ENCODE peak calls at places on chromosomes 16 and 17, in four cellular contexts. S is COLO829, L is heart left ventricle, O is B cell. Z is an unnamed sample.

GRCh38 chr16:86757704-86758040 is 179.3 kb downstream of the FOXL1 start:
- DNase-seq in S (no peak), L (no peak), O (no peak), Z (no peak)

GRCh38 chr17:36936455-36936934 is 780 bp upstream of the LHX1 start:
- DNase-seq in S (no peak), L (no peak), O (peak), Z (no peak)

GRCh38 chr17:2262146-2262587 is 41.4 kb downstream of the SMG6 start:
- DNase-seq in S (no peak), L (no peak), O (no peak), Z (no peak)

GRCh38 chr17:79035686-79036085 is 11.7 kb downstream of the C1QTNF1 start:
- DNase-seq in S (no peak), L (no peak), O (no peak), Z (no peak)

GRCh38 chr17:15350777-15351486 is 9.5 kb upstream of the TEKT3 start:
- DNase-seq in S (no peak), L (no peak), O (no peak), Z (no peak)

GRCh38 chr16:57146735-57147134 is 39.1 kb downstream of the PSME3IP1 start:
- DNase-seq in S (no peak), L (no peak), O (no peak), Z (no peak)

GRCh38 chr16:57807252-57807967 is 5.1 kb upstream of the KIFC3 start:
- DNase-seq in S (no peak), L (no peak), O (no peak), Z (no peak)

GRCh38 chr17:80720624-80721577 is 176.3 kb downstream of the RPTOR start:
- DNase-seq in S (no peak), L (no peak), O (no peak), Z (peak)

GRCh38 chr17:76515291-76515949 is 14.2 kb upstream of the RHBDF2 start:
- DNase-seq in S (no peak), L (peak), O (peak), Z (peak)

GRCh38 chr16:29738514-29738913 is 7.3 kb downstream of the C16orf54 start:
- DNase-seq in S (no peak), L (no peak), O (peak), Z (peak)

GRCh38 chr16:57578521-57579360 is 36.3 kb downstream of the ADGRG5 start:
- DNase-seq in S (no peak), L (no peak), O (no peak), Z (no peak)

GRCh38 chr17:77831497-77832179 is 126.9 kb upstream of the TNRC6C start:
- DNase-seq in S (no peak), L (no peak), O (no peak), Z (no peak)

GRCh38 chr16:84043486-84044107 is 1.0 kb upstream of the SLC38A8 start:
- DNase-seq in S (no peak), L (peak), O (no peak), Z (no peak)

GRCh38 chr16:57998484-57998883 is 2.0 kb downstream of the ZNF319 start:
- DNase-seq in S (no peak), L (peak), O (no peak), Z (peak)

GRCh38 chr16:87645802-87646201 is 43.5 kb downstream of the JPH3 start:
- DNase-seq in S (no peak), L (no peak), O (no peak), Z (no peak)

GRCh38 chr16:68069511-68070248 is 15.5 kb upstream of the NFATC3 start:
- DNase-seq in S (no peak), L (peak), O (no peak), Z (no peak)

GRCh38 chr17:5115673-5116651 is at the start of gene USP6:
- DNase-seq in S (no peak), L (no peak), O (peak), Z (peak)

GRCh38 chr17:48439875-48440505 is 10.0 kb upstream of the SKAP1 start:
- DNase-seq in S (no peak), L (no peak), O (no peak), Z (peak)

GRCh38 chr17:56754523-56755208 is 79.1 kb downstream of the C17orf67 start:
- DNase-seq in S (peak), L (no peak), O (no peak), Z (no peak)

GRCh38 chr17:34598161-34598776 is 18.9 kb downstream of the TMEM132E start:
- DNase-seq in S (peak), L (no peak), O (no peak), Z (no peak)

GRCh38 chr17:15496735-15497134 is 29.3 kb upstream of the CDRT4 start:
- DNase-seq in S (no peak), L (no peak), O (no peak), Z (no peak)

GRCh38 chr16:11560701-11561439 is 25.8 kb downstream of the LITAF start:
- DNase-seq in S (no peak), L (no peak), O (peak), Z (peak)

GRCh38 chr17:65850486-65850885 is 289.0 kb upstream of the AXIN2 start:
- DNase-seq in S (no peak), L (no peak), O (no peak), Z (no peak)

GRCh38 chr17:19755821-19756510 is 7.9 kb upstream of the ALDH3A1 start:
- DNase-seq in S (no peak), L (no peak), O (peak), Z (no peak)

GRCh38 chr17:3860939-3861338 is 14.9 kb upstream of the NCBP3 start:
- DNase-seq in S (no peak), L (no peak), O (no peak), Z (no peak)

GRCh38 chr17:14745122-14745521 is 444.2 kb downstream of the HS3ST3B1 start:
- DNase-seq in S (no peak), L (no peak), O (no peak), Z (no peak)

GRCh38 chr17:1067282-1067956 is 70.5 kb downstream of the TIMM22 start:
- DNase-seq in S (no peak), L (peak), O (no peak), Z (no peak)

GRCh38 chr16:11327277-11328171 is 17.7 kb upstream of the RMI2 start:
- DNase-seq in S (no peak), L (peak), O (peak), Z (no peak)

GRCh38 chr17:77316191-77316641 is 175.4 kb downstream of the SEC14L1 start:
- DNase-seq in S (no peak), L (peak), O (no peak), Z (no peak)

GRCh38 chr17:79931517-79932309 is 92.5 kb upstream of the CBX4 start:
- DNase-seq in S (no peak), L (no peak), O (peak), Z (peak)

GRCh38 chr16:89072216-89073130 is 21.2 kb upstream of the ACSF3 start:
- DNase-seq in S (no peak), L (peak), O (no peak), Z (no peak)

Z was measured in stimulated activated naive CD8-positive, alpha-beta T cell treated with anti-CD3 and anti-CD28 coated beads, Interleukin-15, amount 100 ng/mL, for 72 hours.